ENCODE peak calls at places on chromosomes 13 and 19, in six cellular contexts. Z, K, I, F, M and J are unnamed samples.

GRCh38 chr19:21398851-21399250 is 1.9 kb downstream of the ZNF493 start:
- DNase-seq in Z (no peak), K (no peak), I (no peak), F (no peak), M (no peak), J (no peak)

GRCh38 chr19:3095375-3096191 is 1.4 kb downstream of the GNA11 start:
- DNase-seq in Z (no peak), K (no peak), I (peak; percentile 43), F (no peak), M (peak; percentile 50), J (peak; percentile 80)

GRCh38 chr13:45242524-45242923 is 41.7 kb upstream of the KCTD4 start:
- DNase-seq in Z (no peak), K (no peak), I (no peak), F (no peak), M (no peak), J (no peak)

GRCh38 chr19:34499155-34499834 is 17.7 kb downstream of the WTIP start:
- DNase-seq in Z (no peak), K (no peak), I (no peak), F (no peak), M (no peak), J (peak; percentile 6)

GRCh38 chr19:19591133-19591825 is 27.2 kb downstream of the PBX4 start:
- DNase-seq in Z (peak; percentile 53), K (no peak), I (peak; percentile 42), F (no peak), M (peak; percentile 35), J (no peak)

GRCh38 chr19:19588546-19588945 is 29.9 kb downstream of the PBX4 start:
- DNase-seq in Z (no peak), K (no peak), I (no peak), F (no peak), M (no peak), J (no peak)

GRCh38 chr19:31346660-31347059 is 2.6 kb downstream of the TSHZ3 start:
- DNase-seq in Z (no peak), K (no peak), I (no peak), F (no peak), M (no peak), J (no peak)

GRCh38 chr13:111202745-111203144 is 87.6 kb downstream of the ARHGEF7 start:
- DNase-seq in Z (no peak), K (peak; percentile 99), I (no peak), F (peak; percentile 56), M (no peak), J (no peak)

GRCh38 chr19:6402058-6402457 is 9.1 kb upstream of the GTF2F1 start:
- DNase-seq in Z (no peak), K (no peak), I (no peak), F (no peak), M (no peak), J (no peak)

GRCh38 chr19:18232540-18233223 is 6.4 kb upstream of the PDE4C start:
- DNase-seq in Z (no peak), K (no peak), I (peak; percentile 24), F (no peak), M (no peak), J (no peak)

GRCh38 chr13:18943721-18944391 is 237.8 kb downstream of the TUBA3C start:
- DNase-seq in Z (no peak), K (no peak), I (no peak), F (no peak), M (no peak), J (peak; percentile 52)

GRCh38 chr19:53982611-53983010 is 8.8 kb upstream of the CACNG6 start:
- DNase-seq in Z (peak; percentile 59), K (peak; percentile 25), I (peak; percentile 30), F (no peak), M (peak; percentile 30), J (no peak)

GRCh38 chr13:113545931-113546516 is 38.5 kb upstream of the TFDP1 start:
- DNase-seq in Z (no peak), K (peak; percentile 26), I (no peak), F (no peak), M (peak; percentile 4), J (peak; percentile 78)

GRCh38 chr19:10086032-10086903 is at the start of gene SHFL:
- DNase-seq in Z (peak; percentile 85), K (peak; percentile 64), I (peak; percentile 80), F (peak; percentile 93), M (peak; percentile 88), J (no peak)

GRCh38 chr13:111505175-111505777 is 184.8 kb downstream of the TEX29 start:
- DNase-seq in Z (peak; percentile 25), K (no peak), I (no peak), F (no peak), M (no peak), J (peak; percentile 28)

GRCh38 chr19:24032651-24033050 is 54.3 kb upstream of the ZNF254 start:
- DNase-seq in Z (no peak), K (no peak), I (peak; percentile 9), F (no peak), M (no peak), J (no peak)

GRCh38 chr13:101384929-101385328 is 31.4 kb downstream of the NALCN start:
- DNase-seq in Z (no peak), K (no peak), I (no peak), F (no peak), M (no peak), J (no peak)

GRCh38 chr13:43023244-43023931 is at the start of gene DNAJC15:
- DNase-seq in Z (peak; percentile 78), K (peak; percentile 91), I (peak; percentile 90), F (peak; percentile 53), M (peak; percentile 86), J (peak; percentile 89)
- TF ChIP-seq POLR2A in Z (no peak), K (peak; percentile 89), I (peak; percentile 78), F (peak; percentile 86), M (peak; percentile 78), J (no peak)

DNA sequence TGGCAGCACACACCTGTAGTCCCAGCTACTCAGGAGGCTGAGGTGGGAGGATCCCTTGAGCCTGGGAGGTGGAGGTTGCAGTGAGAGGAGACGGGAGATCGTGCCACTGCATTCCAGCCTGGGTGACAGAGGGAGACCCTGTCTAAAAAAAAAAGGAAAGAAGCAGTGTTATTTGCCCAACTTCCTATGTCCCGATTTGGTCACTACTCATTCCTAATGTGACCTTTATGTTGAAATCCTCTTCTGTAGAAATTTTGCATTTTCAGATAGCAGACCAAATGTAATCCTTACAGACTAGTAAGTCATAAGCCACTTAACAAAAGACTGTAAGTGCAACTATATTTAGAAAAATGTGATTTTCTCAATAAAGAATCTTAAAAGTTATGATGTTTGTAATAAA is 18.2 kb upstream of the STK24 start:
- DNase-seq in Z (no peak), K (no peak), I (no peak), F (no peak), M (no peak), J (no peak)
- TF ChIP-seq POLR2A in Z (no peak), K (no peak), I (no peak), F (no peak), M (no peak), J (no peak)

DNA sequence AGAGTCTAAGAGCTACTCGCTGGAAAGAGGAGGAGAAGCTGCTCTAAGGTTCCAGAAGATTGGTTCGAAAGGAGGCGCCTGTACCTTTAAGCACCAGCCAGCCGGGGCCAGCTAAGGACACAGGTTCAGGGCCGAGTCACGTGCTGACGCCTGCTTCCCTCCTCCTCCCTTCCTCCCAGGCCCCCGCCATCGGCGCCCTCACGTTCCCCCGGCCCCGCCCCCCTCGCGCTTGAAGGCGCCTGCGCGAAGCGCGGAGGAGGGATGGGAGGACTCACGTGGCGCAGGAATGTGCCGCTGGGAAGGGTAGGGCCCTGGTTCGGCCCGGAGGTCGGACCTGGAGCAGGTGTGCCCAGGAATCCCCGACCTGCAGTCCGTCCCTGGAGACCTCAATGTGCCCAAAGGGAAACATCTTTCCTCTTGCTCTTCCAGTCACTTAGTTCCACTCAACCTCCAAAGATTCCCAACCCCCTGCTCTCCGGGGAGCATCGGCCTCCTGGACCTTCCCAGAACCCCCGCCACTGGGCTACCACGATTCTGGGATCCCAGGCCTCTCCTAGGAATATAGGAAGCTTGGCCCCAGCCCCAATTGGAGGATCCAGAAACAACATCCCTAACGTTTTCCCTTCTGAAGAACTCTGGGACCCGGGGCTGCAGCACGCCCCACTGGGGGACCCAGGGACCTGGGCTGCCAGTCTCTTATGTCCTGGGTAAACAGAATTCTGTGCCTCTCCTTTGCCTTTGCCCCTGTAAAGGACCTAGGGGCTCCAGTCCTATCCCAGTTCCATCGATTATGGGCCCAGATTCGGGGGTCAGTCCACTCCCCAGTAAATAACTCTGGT is 2.5 kb downstream of the DBP start:
- DNase-seq in Z (peak; percentile 99), K (peak; percentile 92), I (peak; percentile 98), F (peak; percentile 76), M (peak; percentile 98), J (peak; percentile 97)
- TF ChIP-seq POLR2A in Z (no peak), K (peak; percentile 26), I (peak; percentile 86), F (no peak), M (peak; percentile 72), J (no peak)

GRCh38 chr13:28719656-28720055 is 886 bp upstream of the SLC46A3 start:
- DNase-seq in Z (no peak), K (no peak), I (no peak), F (no peak), M (no peak), J (no peak)

GRCh38 chr13:28717170-28717569 is 1.6 kb downstream of the SLC46A3 start:
- DNase-seq in Z (no peak), K (no peak), I (no peak), F (no peak), M (no peak), J (no peak)

GRCh38 chr13:28718186-28718537 is 608 bp downstream of the SLC46A3 start:
- DNase-seq in Z (no peak), K (peak; percentile 55), I (no peak), F (no peak), M (no peak), J (no peak)

GRCh38 chr13:28719227-28719562 is 425 bp upstream of the SLC46A3 start:
- DNase-seq in Z (no peak), K (no peak), I (no peak), F (no peak), M (no peak), J (no peak)

DNA sequence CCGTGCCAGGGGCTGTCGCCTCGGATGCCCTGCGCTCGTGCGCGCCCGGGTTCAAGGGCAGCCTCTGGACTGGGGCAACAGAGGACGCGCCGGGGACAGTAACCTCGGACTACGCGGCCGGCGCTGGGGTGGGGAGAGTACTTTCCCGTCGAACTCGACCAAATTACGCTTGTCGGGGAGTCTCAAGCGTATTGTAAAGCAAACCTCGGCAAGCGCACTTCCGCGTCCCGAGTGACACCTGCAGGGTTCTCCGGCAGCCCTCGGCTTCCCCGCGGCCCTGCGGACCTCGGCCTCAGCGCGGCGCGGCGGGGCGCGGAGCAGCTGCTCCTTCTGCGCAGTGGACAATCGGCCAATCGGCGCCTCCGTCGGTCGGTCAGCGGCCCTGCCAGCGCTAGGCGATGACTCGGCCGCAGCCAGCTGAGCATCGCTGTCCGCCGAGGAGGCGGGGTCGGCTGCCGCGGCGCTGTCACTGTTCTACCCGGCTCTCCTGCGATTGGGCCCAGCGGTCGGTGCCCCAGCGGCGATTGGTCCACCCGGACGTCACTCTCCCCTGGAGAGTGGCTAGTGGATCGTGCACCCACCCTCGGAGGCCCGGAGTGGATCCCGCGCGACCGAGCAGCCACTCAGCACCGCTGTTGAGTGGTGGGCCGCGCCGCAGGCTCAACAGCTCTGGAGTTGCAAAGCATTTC is at the start of gene SLC46A3:
- DNase-seq in Z (peak; percentile 92), K (peak; percentile 99), I (peak; percentile 98), F (peak; percentile 95), M (peak; percentile 99), J (peak; percentile 98)
- TF ChIP-seq POLR2A in Z (no peak), K (no peak), I (peak; percentile 81), F (peak; percentile 60), M (peak; percentile 88), J (no peak)